ENCODE peak calls at places on chromosomes 5 and 9, in six cellular contexts. L is colonic mucosa, I is GM23338, S is adrenal gland, R is Peyer's patch, C is neural progenitor cell. G is an unnamed sample.

GRCh38 chr5:132184588-132184987 is 43.1 kb downstream of the P4HA2 start:
- DNase-seq in L (no peak), I (peak; percentile 64), S (no peak), R (no peak), C (no peak), G (no peak)

GRCh38 chr5:159913481-159913880 is 2.8 kb upstream of the ADRA1B start:
- DNase-seq in L (no peak), I (no peak), S (no peak), R (no peak), C (no peak), G (no peak)

GRCh38 chr5:173484569-173484968 is 131.9 kb downstream of the BOD1 start:
- DNase-seq in L (no peak), I (peak; percentile 29), S (no peak), R (no peak), C (no peak), G (no peak)

GRCh38 chr5:98651715-98652114 is 121.7 kb upstream of the RGMB start:
- DNase-seq in L (no peak), I (no peak), S (no peak), R (no peak), C (no peak), G (no peak)

GRCh38 chr9:120323125-120323524 is 256.8 kb downstream of the CDK5RAP2 start:
- DNase-seq in L (no peak), I (no peak), S (no peak), R (no peak), C (no peak), G (no peak)

GRCh38 chr5:142600611-142601360 is 85.1 kb downstream of the FGF1 start:
- DNase-seq in L (no peak), I (no peak), S (peak; percentile 53), R (peak; percentile 48), C (no peak), G (no peak)

GRCh38 chr9:91560301-91560700 is 136.7 kb upstream of the NFIL3 start:
- DNase-seq in L (no peak), I (no peak), S (no peak), R (no peak), C (no peak), G (no peak)

GRCh38 chr5:151082274-151082902 is 1.6 kb upstream of the TNIP1 start:
- DNase-seq in L (peak; percentile 81), I (peak; percentile 85), S (no peak), R (peak; percentile 76), C (peak; percentile 65), G (no peak)

GRCh38 chr9:89690334-89690912 is 85.6 kb downstream of the GADD45G start:
- DNase-seq in L (no peak), I (no peak), S (no peak), R (no peak), C (no peak), G (no peak)

GRCh38 chr5:92907914-92908606 is 673.0 kb downstream of the NR2F1-AS1 start:
- DNase-seq in L (no peak), I (no peak), S (no peak), R (no peak), C (no peak), G (no peak)

DNA sequence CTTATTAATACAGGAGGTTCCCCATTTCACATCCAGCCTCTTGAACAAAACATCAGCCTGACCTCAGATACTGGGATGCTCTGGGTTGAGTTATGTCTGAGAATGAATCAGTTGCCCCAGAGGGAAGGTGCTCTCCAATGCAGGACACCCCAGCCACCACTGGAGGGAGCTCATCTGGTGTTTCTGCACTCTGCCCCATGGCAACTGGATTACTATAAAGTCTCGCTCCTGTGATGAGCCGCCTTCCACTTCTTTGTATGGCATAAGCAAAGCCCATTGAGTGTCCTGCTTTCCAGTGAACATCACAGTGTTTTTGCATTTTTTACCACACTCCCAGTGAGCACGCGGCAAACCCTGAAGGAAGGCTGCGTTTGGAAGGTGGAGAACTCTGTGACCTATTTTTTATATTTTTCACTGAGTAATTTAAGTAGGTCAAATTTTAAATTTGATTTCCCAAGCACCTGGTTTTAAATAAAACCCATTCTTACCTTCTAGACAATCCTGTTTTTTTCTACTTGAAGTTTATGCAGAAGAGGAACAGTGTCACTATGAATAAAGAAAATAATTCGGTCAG is 176.9 kb upstream of the WWC1 start:
- DNase-seq in L (peak; percentile 83), I (peak; percentile 87), S (peak; percentile 35), R (peak; percentile 86), C (peak; percentile 66), G (no peak)
- TF ChIP-seq CTCF in L (peak; percentile 69), I (peak; percentile 88), S (peak; percentile 41), R (peak; percentile 77), C (peak; percentile 78), G (peak; percentile 57)

GRCh38 chr5:174737335-174737734 is 13.0 kb downstream of the MSX2 start:
- DNase-seq in L (no peak), I (no peak), S (no peak), R (no peak), C (no peak), G (no peak)

GRCh38 chr5:174734571-174735497 is 10.5 kb downstream of the MSX2 start:
- DNase-seq in L (no peak), I (peak; percentile 48), S (no peak), R (no peak), C (peak; percentile 42), G (no peak)

GRCh38 chr5:174736777-174737176 is 12.4 kb downstream of the MSX2 start:
- DNase-seq in L (no peak), I (no peak), S (no peak), R (no peak), C (no peak), G (no peak)

GRCh38 chr5:174736351-174736721 is 12.0 kb downstream of the MSX2 start:
- DNase-seq in L (no peak), I (no peak), S (no peak), R (no peak), C (no peak), G (no peak)

GRCh38 chr5:174735498-174736350 is 11.3 kb downstream of the MSX2 start:
- DNase-seq in L (no peak), I (peak; percentile 76), S (peak; percentile 28), R (peak; percentile 66), C (peak; percentile 88), G (no peak)
- TF ChIP-seq CTCF in L (peak; percentile 39), I (peak; percentile 74), S (peak; percentile 46), R (peak; percentile 78), C (peak; percentile 77), G (peak; percentile 73)

GRCh38 chr5:116142495-116142894 is 57.7 kb downstream of the COMMD10 start:
- DNase-seq in L (no peak), I (peak; percentile 15), S (no peak), R (no peak), C (no peak), G (no peak)
- TF ChIP-seq CTCF in L (no peak), I (peak; percentile 59), S (no peak), R (no peak), C (peak; percentile 40), G (no peak)

GRCh38 chr5:79151933-79152671 is 40.5 kb downstream of the BHMT start:
- DNase-seq in L (no peak), I (peak; percentile 46), S (no peak), R (no peak), C (no peak), G (no peak)
- TF ChIP-seq CTCF in L (no peak), I (no peak), S (no peak), R (no peak), C (no peak), G (no peak)

DNA sequence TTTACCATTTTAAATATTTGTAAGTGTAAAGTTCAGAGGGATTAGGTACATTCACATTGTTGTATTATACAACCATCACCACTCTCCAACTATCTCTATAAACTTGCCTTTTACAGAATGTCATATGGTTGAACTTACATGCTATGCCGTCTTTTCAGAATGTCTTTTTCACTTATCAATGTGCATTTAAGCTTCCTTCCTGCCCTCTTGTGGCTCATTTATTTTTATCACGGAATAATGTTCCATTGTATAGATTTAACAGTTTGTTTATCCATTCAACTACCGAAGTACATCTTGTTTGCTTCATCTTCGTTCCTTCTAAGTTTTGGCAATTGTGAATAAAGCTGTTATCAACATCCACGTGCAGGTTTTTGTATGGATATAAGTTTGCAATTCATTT is 133.3 kb upstream of the C6 start:
- DNase-seq in L (no peak), I (no peak), S (no peak), R (no peak), C (no peak), G (no peak)
- TF ChIP-seq CTCF in L (no peak), I (no peak), S (peak; percentile 24), R (peak; percentile 36), C (no peak), G (no peak)

DNA sequence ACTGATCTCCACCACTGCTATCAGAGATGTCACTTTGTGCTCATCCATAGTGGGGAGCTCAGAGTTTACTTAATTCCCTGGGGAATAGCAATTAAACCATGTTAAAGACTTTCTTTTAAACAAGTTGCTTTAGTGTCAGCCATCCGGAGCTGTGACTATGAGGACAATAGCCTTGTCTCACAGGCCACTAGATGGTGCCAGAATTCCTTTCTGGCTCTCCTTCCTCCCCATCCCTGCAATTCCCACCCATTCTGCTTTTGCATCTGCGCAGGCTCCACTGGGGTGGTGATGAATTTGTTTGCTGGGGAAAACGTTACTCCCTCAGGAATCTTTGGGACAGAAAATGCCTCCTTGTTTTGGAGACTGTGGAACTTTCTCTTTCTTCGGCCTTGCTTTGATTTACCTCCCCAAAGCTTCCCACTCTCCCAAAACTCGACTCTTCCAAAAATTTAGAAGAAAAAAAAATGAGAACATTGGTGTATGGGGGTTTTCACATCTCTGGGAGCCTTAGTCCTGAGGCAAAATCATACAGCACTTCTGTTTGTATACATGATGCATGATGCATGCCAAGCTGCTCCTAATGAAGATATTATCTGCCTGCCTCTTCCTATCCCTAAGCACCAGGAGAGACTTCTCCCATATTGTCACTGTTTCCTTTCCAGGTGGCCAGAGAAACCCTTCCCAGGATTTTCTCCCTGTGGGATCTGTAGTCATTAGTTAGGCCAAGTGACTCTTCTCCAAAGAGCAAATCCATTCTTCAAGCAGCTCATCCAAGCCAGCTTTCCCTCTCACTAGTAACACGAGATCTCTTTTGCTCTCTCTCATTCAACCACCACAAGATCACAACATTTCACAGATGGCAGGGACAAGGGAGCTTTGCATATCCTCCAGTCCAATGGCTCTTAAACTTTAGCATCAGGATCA is 466.1 kb downstream of the TLR4 start:
- DNase-seq in L (peak; percentile 24), I (peak; percentile 82), S (peak; percentile 60), R (peak; percentile 50), C (peak; percentile 84), G (no peak)
- TF ChIP-seq CTCF in L (peak; percentile 57), I (peak; percentile 88), S (peak; percentile 60), R (peak; percentile 65), C (peak; percentile 86), G (peak; percentile 69)

GRCh38 chr9:4755026-4755609 is 14.1 kb upstream of the AK3 start:
- DNase-seq in L (no peak), I (no peak), S (no peak), R (no peak), C (no peak), G (no peak)

GRCh38 chr9:4746278-4746677 is 5.3 kb upstream of the AK3 start:
- DNase-seq in L (no peak), I (no peak), S (no peak), R (no peak), C (no peak), G (no peak)

GRCh38 chr9:4748612-4749011 is 7.6 kb upstream of the AK3 start:
- DNase-seq in L (no peak), I (no peak), S (no peak), R (no peak), C (no peak), G (no peak)

GRCh38 chr9:4750021-4750673 is 9.1 kb upstream of the AK3 start:
- DNase-seq in L (no peak), I (peak; percentile 71), S (no peak), R (no peak), C (peak; percentile 55), G (no peak)
- TF ChIP-seq CTCF in L (peak; percentile 51), I (peak; percentile 79), S (peak; percentile 67), R (peak; percentile 72), C (peak; percentile 72), G (peak; percentile 71)

GRCh38 chr5:72328172-72328571 is 8.0 kb downstream of the PTCD2 start:
- DNase-seq in L (no peak), I (no peak), S (peak; percentile 35), R (no peak), C (no peak), G (no peak)
- TF ChIP-seq CTCF in L (no peak), I (no peak), S (no peak), R (no peak), C (no peak), G (no peak)

G was measured in osteocyte.